ENCODE peak calls at places on chromosomes 6 and 20, in nine cellular contexts. P is mesendoderm, U is SK-N-SH, F is keratinocyte, K is GM23248, S is IMR-90, V is mesenchymal stem cell, O is MM.1S, I is neuronal stem cell. R is an unnamed sample.

GRCh38 chr6:100880149-100880900 is 804 bp downstream of the ASCC3 start:
- DNase-seq in P (no peak), U (peak; percentile 10), F (no peak), K (peak; percentile 72), S (peak; percentile 25), V (peak; percentile 40), O (no peak), I (no peak), R (no peak)

GRCh38 chr20:64084209-64085152 is at the start of gene LKAAEAR1:
- DNase-seq in P (peak; percentile 80), U (no peak), F (no peak), K (peak; percentile 29), S (no peak), V (no peak), O (no peak), I (no peak), R (no peak)

GRCh38 chr20:50113420-50114224 is 672 bp upstream of the UBE2V1 start:
- DNase-seq in P (no peak), U (no peak), F (no peak), K (peak; percentile 60), S (no peak), V (no peak), O (peak; percentile 22), I (no peak), R (no peak)

GRCh38 chr20:4341804-4342560 is 326.6 kb upstream of the RNF24 start:
- DNase-seq in P (no peak), U (no peak), F (no peak), K (peak; percentile 61), S (peak; percentile 53), V (peak; percentile 44), O (no peak), I (no peak), R (peak; percentile 83)

GRCh38 chr6:166598441-166599138 is 12.1 kb upstream of the RAMACL start:
- DNase-seq in P (no peak), U (no peak), F (no peak), K (peak; percentile 98), S (peak; percentile 97), V (peak; percentile 96), O (no peak), I (no peak), R (peak; percentile 17)

GRCh38 chr20:48783533-48784272 is 44.1 kb downstream of the PREX1 start:
- DNase-seq in P (no peak), U (no peak), F (no peak), K (peak; percentile 18), S (peak; percentile 22), V (peak; percentile 14), O (no peak), I (no peak), R (no peak)

GRCh38 chr6:127510876-127511275 is 8.3 kb downstream of the MTCL3 start:
- DNase-seq in P (peak; percentile 16), U (no peak), F (no peak), K (no peak), S (no peak), V (no peak), O (no peak), I (no peak), R (no peak)

GRCh38 chr6:89803271-89803670 is 16.3 kb downstream of the MDN1 start:
- DNase-seq in P (no peak), U (no peak), F (no peak), K (no peak), S (no peak), V (no peak), O (no peak), I (no peak), R (no peak)

GRCh38 chr6:154412106-154412820 is 55.7 kb upstream of the IPCEF1 start:
- DNase-seq in P (no peak), U (no peak), F (no peak), K (peak; percentile 25), S (peak; percentile 22), V (no peak), O (no peak), I (no peak), R (no peak)

GRCh38 chr6:85756982-85757381 is 114.3 kb upstream of the SYNCRIP start:
- DNase-seq in P (peak; percentile 21), U (peak; percentile 25), F (no peak), K (peak; percentile 58), S (peak; percentile 44), V (peak; percentile 13), O (peak; percentile 51), I (no peak), R (no peak)

DNA sequence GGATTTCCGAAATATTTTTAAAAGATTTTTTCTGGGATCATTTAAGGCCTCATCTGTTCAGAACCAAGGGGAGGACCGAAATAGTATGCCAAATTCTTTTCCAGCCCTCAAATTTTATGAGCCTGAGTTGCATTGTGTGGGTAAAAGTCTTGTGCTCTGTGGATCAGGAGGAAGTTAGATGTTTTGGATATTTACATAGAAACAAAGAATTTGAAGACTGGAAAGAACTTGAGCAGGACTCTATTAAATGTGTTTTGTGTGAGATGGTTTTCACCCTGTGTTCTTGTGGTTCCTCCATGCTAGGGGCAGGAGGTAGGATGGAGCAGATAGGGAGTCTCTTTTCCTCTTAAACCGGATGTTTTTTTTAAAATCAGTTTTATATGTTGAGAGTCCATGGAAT is 329.1 kb downstream of the LAMA2 start:
- DNase-seq in P (no peak), U (no peak), F (no peak), K (peak; percentile 56), S (no peak), V (no peak), O (no peak), I (no peak), R (no peak)
- H3K9ac ChIP-seq in P (no peak overlapping the region), U (no peak overlapping the region), F (no peak overlapping the region), K (peak overlapping the region; percentile 32), S (no peak overlapping the region), V (no peak overlapping the region), O (no peak overlapping the region), I (no peak overlapping the region), R (no peak overlapping the region)

GRCh38 chr20:37346526-37347346 is 796 bp downstream of the SRC start:
- DNase-seq in P (no peak), U (peak; percentile 83), F (no peak), K (peak; percentile 35), S (no peak), V (no peak), O (no peak), I (peak; percentile 38), R (no peak)

GRCh38 chr20:37348643-37349516 is 2.9 kb downstream of the SRC start:
- DNase-seq in P (no peak), U (peak; percentile 14), F (no peak), K (no peak), S (no peak), V (no peak), O (no peak), I (no peak), R (no peak)

GRCh38 chr20:37347891-37348642 is 2.1 kb downstream of the SRC start:
- DNase-seq in P (no peak), U (peak; percentile 26), F (no peak), K (peak; percentile 49), S (no peak), V (no peak), O (no peak), I (no peak), R (no peak)

GRCh38 chr20:37346232-37346525 is 239 bp downstream of the SRC start:
- DNase-seq in P (no peak), U (peak; percentile 84), F (no peak), K (peak; percentile 58), S (no peak), V (no peak), O (no peak), I (no peak), R (no peak)

GRCh38 chr20:37347347-37347823 is 1.4 kb downstream of the SRC start:
- DNase-seq in P (no peak), U (no peak), F (no peak), K (no peak), S (no peak), V (no peak), O (no peak), I (no peak), R (no peak)
- H3K4me3 ChIP-seq in P (no peak overlapping the region), U (peak overlapping the region; percentile 62), F (peak overlapping the region; percentile 39), K (peak overlapping the region; percentile 79), S (peak overlapping the region; percentile 70), V (no peak overlapping the region), O (no peak overlapping the region), I (peak overlapping the region; percentile 59), R (peak overlapping the region; percentile 52)

GRCh38 chr6:133286765-133287164 is 45.6 kb downstream of the EYA4 start:
- DNase-seq in P (peak; percentile 52), U (no peak), F (no peak), K (peak; percentile 15), S (peak; percentile 27), V (peak; percentile 15), O (peak; percentile 37), I (no peak), R (no peak)

GRCh38 chr6:133290926-133291325 is 49.8 kb downstream of the EYA4 start:
- DNase-seq in P (no peak), U (no peak), F (no peak), K (no peak), S (no peak), V (no peak), O (no peak), I (no peak), R (no peak)

GRCh38 chr6:133288662-133289061 is 47.5 kb downstream of the EYA4 start:
- DNase-seq in P (no peak), U (no peak), F (no peak), K (no peak), S (no peak), V (peak; percentile 15), O (no peak), I (no peak), R (no peak)

GRCh38 chr6:133291671-133292070 is 50.5 kb downstream of the EYA4 start:
- DNase-seq in P (no peak), U (no peak), F (no peak), K (no peak), S (peak; percentile 31), V (no peak), O (no peak), I (no peak), R (no peak)

GRCh38 chr6:133289733-133290306 is 48.7 kb downstream of the EYA4 start:
- DNase-seq in P (no peak), U (no peak), F (no peak), K (no peak), S (no peak), V (no peak), O (no peak), I (no peak), R (no peak)
- H3K9ac ChIP-seq in P (no peak overlapping the region), U (no peak overlapping the region), F (no peak overlapping the region), K (no peak overlapping the region), S (no peak overlapping the region), V (no peak overlapping the region), O (no peak overlapping the region), I (no peak overlapping the region), R (no peak overlapping the region)

GRCh38 chr20:43740642-43741041 is 13.8 kb upstream of the GTSF1L start:
- DNase-seq in P (no peak), U (no peak), F (no peak), K (no peak), S (no peak), V (no peak), O (no peak), I (no peak), R (no peak)

GRCh38 chr20:43748274-43748673 is 21.5 kb upstream of the GTSF1L start:
- DNase-seq in P (no peak), U (no peak), F (no peak), K (peak; percentile 44), S (peak; percentile 40), V (peak; percentile 68), O (no peak), I (no peak), R (no peak)

GRCh38 chr20:43746344-43747137 is 19.7 kb upstream of the GTSF1L start:
- DNase-seq in P (peak; percentile 77), U (no peak), F (no peak), K (no peak), S (no peak), V (no peak), O (no peak), I (no peak), R (no peak)

GRCh38 chr20:43744121-43744520 is 17.3 kb upstream of the GTSF1L start:
- DNase-seq in P (peak; percentile 81), U (no peak), F (no peak), K (peak; percentile 44), S (peak; percentile 72), V (no peak), O (no peak), I (no peak), R (peak; percentile 35)

GRCh38 chr20:43744966-43745733 is 18.3 kb upstream of the GTSF1L start:
- DNase-seq in P (peak; percentile 46), U (no peak), F (no peak), K (no peak), S (no peak), V (no peak), O (no peak), I (no peak), R (no peak)
- H3K4me3 ChIP-seq in P (no peak overlapping the region), U (no peak overlapping the region), F (no peak overlapping the region), K (no peak overlapping the region), S (no peak overlapping the region), V (no peak overlapping the region), O (no peak overlapping the region), I (no peak overlapping the region), R (no peak overlapping the region)